ENCODE peak calls at places on chromosomes 12 and 14, in ten cellular contexts. One of them, this sample, is unnamed. For H3K36me3, the result is how much of the 10 kb centered on the place peaks cover.

GRCh38 chr14:55540847-55541773 is 38.9 kb upstream of the KTN1 start:
- DNase-seq in astrocyte: peak
- DNase-seq in neuronal stem cell: no peak
- DNase-seq in neural progenitor cell: no peak
- DNase-seq in endothelial cell of umbilical vein: peak
- DNase-seq in fibroblast of lung: no peak
- DNase-seq in HCT116: no peak
- DNase-seq in GM12878: no peak
- DNase-seq in MM.1S: no peak
- DNase-seq in GM23248: peak
- DNase-seq in this sample: no peak

GRCh38 chr12:114408881-114409795 is 3.2 kb upstream of the TBX5 start:
- DNase-seq in astrocyte: no peak
- DNase-seq in neuronal stem cell: peak
- DNase-seq in neural progenitor cell: peak
- DNase-seq in endothelial cell of umbilical vein: no peak
- DNase-seq in fibroblast of lung: peak
- DNase-seq in HCT116: no peak
- DNase-seq in GM12878: no peak
- DNase-seq in MM.1S: no peak
- DNase-seq in GM23248: peak
- DNase-seq in this sample: no peak

GRCh38 chr14:74510955-74511354 is 17.4 kb downstream of the ISCA2 start:
- DNase-seq in astrocyte: peak
- DNase-seq in neuronal stem cell: no peak
- DNase-seq in neural progenitor cell: no peak
- DNase-seq in endothelial cell of umbilical vein: peak
- DNase-seq in fibroblast of lung: peak
- DNase-seq in HCT116: no peak
- DNase-seq in GM12878: no peak
- DNase-seq in MM.1S: no peak
- DNase-seq in GM23248: peak
- DNase-seq in this sample: no peak

GRCh38 chr14:68981539-68981976 is 2.5 kb upstream of the ACTN1 start:
- DNase-seq in astrocyte: peak
- DNase-seq in neuronal stem cell: no peak
- DNase-seq in neural progenitor cell: no peak
- DNase-seq in endothelial cell of umbilical vein: peak
- DNase-seq in fibroblast of lung: no peak
- DNase-seq in HCT116: no peak
- DNase-seq in GM12878: no peak
- DNase-seq in MM.1S: no peak
- DNase-seq in GM23248: peak
- DNase-seq in this sample: no peak

GRCh38 chr12:99099786-99100185 is 454.7 kb downstream of the APAF1 start:
- DNase-seq in astrocyte: no peak
- DNase-seq in neuronal stem cell: no peak
- DNase-seq in neural progenitor cell: no peak
- DNase-seq in endothelial cell of umbilical vein: no peak
- DNase-seq in fibroblast of lung: no peak
- DNase-seq in HCT116: no peak
- DNase-seq in GM12878: no peak
- DNase-seq in MM.1S: no peak
- DNase-seq in GM23248: no peak
- DNase-seq in this sample: peak

GRCh38 chr12:103680591-103681065 is 93.6 kb downstream of the STAB2 start:
- DNase-seq in astrocyte: peak
- DNase-seq in neuronal stem cell: no peak
- DNase-seq in neural progenitor cell: no peak
- DNase-seq in endothelial cell of umbilical vein: no peak
- DNase-seq in fibroblast of lung: no peak
- DNase-seq in HCT116: no peak
- DNase-seq in GM12878: no peak
- DNase-seq in MM.1S: no peak
- DNase-seq in GM23248: peak
- DNase-seq in this sample: no peak

GRCh38 chr14:95504135-95505029 is 12.1 kb downstream of the SYNE3 start:
- DNase-seq in astrocyte: peak
- DNase-seq in neuronal stem cell: no peak
- DNase-seq in neural progenitor cell: no peak
- DNase-seq in endothelial cell of umbilical vein: peak
- DNase-seq in fibroblast of lung: peak
- DNase-seq in HCT116: no peak
- DNase-seq in GM12878: no peak
- DNase-seq in MM.1S: peak
- DNase-seq in GM23248: peak
- DNase-seq in this sample: no peak

GRCh38 chr14:91318911-91319310 is 74.4 kb upstream of the GPR68 start:
- DNase-seq in astrocyte: no peak
- DNase-seq in neuronal stem cell: no peak
- DNase-seq in neural progenitor cell: no peak
- DNase-seq in endothelial cell of umbilical vein: no peak
- DNase-seq in fibroblast of lung: no peak
- DNase-seq in HCT116: no peak
- DNase-seq in GM12878: no peak
- DNase-seq in MM.1S: no peak
- DNase-seq in GM23248: no peak
- DNase-seq in this sample: no peak

GRCh38 chr12:79187032-79187431 is 322.5 kb downstream of the SYT1 start:
- DNase-seq in astrocyte: no peak
- DNase-seq in neuronal stem cell: no peak
- DNase-seq in neural progenitor cell: no peak
- DNase-seq in endothelial cell of umbilical vein: no peak
- DNase-seq in fibroblast of lung: no peak
- DNase-seq in HCT116: no peak
- DNase-seq in GM12878: no peak
- DNase-seq in MM.1S: peak
- DNase-seq in GM23248: no peak
- DNase-seq in this sample: no peak

GRCh38 chr12:56840922-56841321 is 77.8 kb downstream of the HSD17B6 start:
- DNase-seq in astrocyte: peak
- DNase-seq in neuronal stem cell: no peak
- DNase-seq in neural progenitor cell: no peak
- DNase-seq in endothelial cell of umbilical vein: no peak
- DNase-seq in fibroblast of lung: no peak
- DNase-seq in HCT116: no peak
- DNase-seq in GM12878: no peak
- DNase-seq in MM.1S: no peak
- DNase-seq in GM23248: peak
- DNase-seq in this sample: no peak

GRCh38 chr12:5013206-5013830 is 30.4 kb upstream of the KCNA5 start:
- DNase-seq in astrocyte: peak
- DNase-seq in neuronal stem cell: no peak
- DNase-seq in neural progenitor cell: no peak
- DNase-seq in endothelial cell of umbilical vein: no peak
- DNase-seq in fibroblast of lung: peak
- DNase-seq in HCT116: no peak
- DNase-seq in GM12878: no peak
- DNase-seq in MM.1S: no peak
- DNase-seq in GM23248: no peak
- DNase-seq in this sample: no peak

GRCh38 chr12:128861226-128862016 is 8.1 kb downstream of the GLT1D1 start:
- DNase-seq in astrocyte: no peak
- DNase-seq in neuronal stem cell: no peak
- DNase-seq in neural progenitor cell: no peak
- DNase-seq in endothelial cell of umbilical vein: no peak
- DNase-seq in fibroblast of lung: no peak
- DNase-seq in HCT116: no peak
- DNase-seq in GM12878: no peak
- DNase-seq in MM.1S: no peak
- DNase-seq in GM23248: no peak
- DNase-seq in this sample: no peak
- H3K36me3 ChIP-seq in astrocyte: under half
- H3K36me3 ChIP-seq in neuronal stem cell: under half
- H3K36me3 ChIP-seq in neural progenitor cell: under half
- H3K36me3 ChIP-seq in endothelial cell of umbilical vein: under half
- H3K36me3 ChIP-seq in fibroblast of lung: under half
- H3K36me3 ChIP-seq in HCT116: under half
- H3K36me3 ChIP-seq in GM12878: under half
- H3K36me3 ChIP-seq in MM.1S: under half
- H3K36me3 ChIP-seq in GM23248: under half
- H3K36me3 ChIP-seq in this sample: under half

GRCh38 chr12:120118710-120119097 is 2.2 kb upstream of the RAB35 start:
- DNase-seq in astrocyte: no peak
- DNase-seq in neuronal stem cell: no peak
- DNase-seq in neural progenitor cell: no peak
- DNase-seq in endothelial cell of umbilical vein: peak
- DNase-seq in fibroblast of lung: no peak
- DNase-seq in HCT116: no peak
- DNase-seq in GM12878: no peak
- DNase-seq in MM.1S: no peak
- DNase-seq in GM23248: peak
- DNase-seq in this sample: peak
- H2AFZ ChIP-seq in astrocyte: no peak
- H2AFZ ChIP-seq in neuronal stem cell: no peak
- H2AFZ ChIP-seq in neural progenitor cell: no peak
- H2AFZ ChIP-seq in endothelial cell of umbilical vein: no peak
- H2AFZ ChIP-seq in fibroblast of lung: no peak
- H2AFZ ChIP-seq in HCT116: no peak
- H2AFZ ChIP-seq in GM12878: no peak
- H2AFZ ChIP-seq in MM.1S: no peak
- H2AFZ ChIP-seq in GM23248: peak
- H2AFZ ChIP-seq in this sample: no peak

DNA sequence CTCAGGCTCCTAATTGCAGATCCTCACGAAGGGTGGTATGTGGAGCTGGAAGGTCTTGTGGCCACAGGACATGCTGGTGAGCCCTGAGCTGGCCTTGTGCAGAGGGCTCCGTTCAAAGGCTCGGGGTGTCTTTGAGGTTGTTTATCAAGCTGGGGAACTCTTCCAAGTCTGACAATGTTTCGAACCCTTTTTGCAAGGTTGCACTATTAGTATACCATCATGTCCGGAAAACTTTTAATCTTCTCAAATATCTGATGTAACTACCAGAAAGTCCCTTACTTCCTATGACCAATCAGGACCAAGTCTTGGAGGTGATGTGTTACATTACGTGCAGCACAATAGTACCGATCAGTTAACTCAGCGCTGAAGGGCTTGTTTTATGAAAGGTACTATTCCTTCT is 21.5 kb downstream of the UBR7 start:
- DNase-seq in astrocyte: no peak
- DNase-seq in neuronal stem cell: no peak
- DNase-seq in neural progenitor cell: no peak
- DNase-seq in endothelial cell of umbilical vein: no peak
- DNase-seq in fibroblast of lung: no peak
- DNase-seq in HCT116: no peak
- DNase-seq in GM12878: no peak
- DNase-seq in MM.1S: no peak
- DNase-seq in GM23248: no peak
- DNase-seq in this sample: no peak
- H3K36me3 ChIP-seq in astrocyte: under half
- H3K36me3 ChIP-seq in neuronal stem cell: half or more
- H3K36me3 ChIP-seq in neural progenitor cell: under half
- H3K36me3 ChIP-seq in endothelial cell of umbilical vein: under half
- H3K36me3 ChIP-seq in fibroblast of lung: under half
- H3K36me3 ChIP-seq in HCT116: under half
- H3K36me3 ChIP-seq in GM12878: under half
- H3K36me3 ChIP-seq in MM.1S: under half
- H3K36me3 ChIP-seq in GM23248: under half
- H3K36me3 ChIP-seq in this sample: half or more

GRCh38 chr12:13223941-13224340 is 27.4 kb downstream of the EMP1 start:
- DNase-seq in astrocyte: peak
- DNase-seq in neuronal stem cell: no peak
- DNase-seq in neural progenitor cell: no peak
- DNase-seq in endothelial cell of umbilical vein: no peak
- DNase-seq in fibroblast of lung: no peak
- DNase-seq in HCT116: no peak
- DNase-seq in GM12878: no peak
- DNase-seq in MM.1S: no peak
- DNase-seq in GM23248: peak
- DNase-seq in this sample: no peak

GRCh38 chr12:13220848-13221247 is 24.3 kb downstream of the EMP1 start:
- DNase-seq in astrocyte: peak
- DNase-seq in neuronal stem cell: no peak
- DNase-seq in neural progenitor cell: no peak
- DNase-seq in endothelial cell of umbilical vein: no peak
- DNase-seq in fibroblast of lung: no peak
- DNase-seq in HCT116: no peak
- DNase-seq in GM12878: no peak
- DNase-seq in MM.1S: no peak
- DNase-seq in GM23248: peak
- DNase-seq in this sample: no peak

GRCh38 chr12:13227191-13227590 is 30.7 kb downstream of the EMP1 start:
- DNase-seq in astrocyte: no peak
- DNase-seq in neuronal stem cell: no peak
- DNase-seq in neural progenitor cell: no peak
- DNase-seq in endothelial cell of umbilical vein: no peak
- DNase-seq in fibroblast of lung: no peak
- DNase-seq in HCT116: no peak
- DNase-seq in GM12878: no peak
- DNase-seq in MM.1S: no peak
- DNase-seq in GM23248: no peak
- DNase-seq in this sample: no peak

GRCh38 chr12:13222076-13222475 is 25.6 kb downstream of the EMP1 start:
- DNase-seq in astrocyte: no peak
- DNase-seq in neuronal stem cell: no peak
- DNase-seq in neural progenitor cell: no peak
- DNase-seq in endothelial cell of umbilical vein: no peak
- DNase-seq in fibroblast of lung: no peak
- DNase-seq in HCT116: no peak
- DNase-seq in GM12878: no peak
- DNase-seq in MM.1S: no peak
- DNase-seq in GM23248: peak
- DNase-seq in this sample: no peak

GRCh38 chr12:13223176-13223806 is 26.8 kb downstream of the EMP1 start:
- DNase-seq in astrocyte: peak
- DNase-seq in neuronal stem cell: no peak
- DNase-seq in neural progenitor cell: no peak
- DNase-seq in endothelial cell of umbilical vein: no peak
- DNase-seq in fibroblast of lung: peak
- DNase-seq in HCT116: no peak
- DNase-seq in GM12878: no peak
- DNase-seq in MM.1S: no peak
- DNase-seq in GM23248: peak
- DNase-seq in this sample: no peak
- H2AFZ ChIP-seq in astrocyte: no peak
- H2AFZ ChIP-seq in neuronal stem cell: no peak
- H2AFZ ChIP-seq in neural progenitor cell: no peak
- H2AFZ ChIP-seq in endothelial cell of umbilical vein: no peak
- H2AFZ ChIP-seq in fibroblast of lung: no peak
- H2AFZ ChIP-seq in HCT116: no peak
- H2AFZ ChIP-seq in GM12878: no peak
- H2AFZ ChIP-seq in MM.1S: no peak
- H2AFZ ChIP-seq in GM23248: no peak
- H2AFZ ChIP-seq in this sample: no peak

GRCh38 chr12:121326996-121327674 is 25.1 kb downstream of the ANAPC5 start:
- DNase-seq in astrocyte: no peak
- DNase-seq in neuronal stem cell: no peak
- DNase-seq in neural progenitor cell: no peak
- DNase-seq in endothelial cell of umbilical vein: peak
- DNase-seq in fibroblast of lung: no peak
- DNase-seq in HCT116: no peak
- DNase-seq in GM12878: no peak
- DNase-seq in MM.1S: no peak
- DNase-seq in GM23248: no peak
- DNase-seq in this sample: no peak
- H3K36me3 ChIP-seq in astrocyte: under half
- H3K36me3 ChIP-seq in neuronal stem cell: half or more
- H3K36me3 ChIP-seq in neural progenitor cell: under half
- H3K36me3 ChIP-seq in endothelial cell of umbilical vein: under half
- H3K36me3 ChIP-seq in fibroblast of lung: under half
- H3K36me3 ChIP-seq in HCT116: half or more
- H3K36me3 ChIP-seq in GM12878: under half
- H3K36me3 ChIP-seq in MM.1S: under half
- H3K36me3 ChIP-seq in GM23248: half or more
- H3K36me3 ChIP-seq in this sample: half or more